ENCODE peak calls at places on chromosomes 6 and 20, in four cellular contexts. R, C, L and M are unnamed samples.

GRCh38 chr6:12628327-12628726 is 88.2 kb upstream of the PHACTR1 start:
- DNase-seq in C (no peak), R (no peak), L (no peak), M (no peak)

GRCh38 chr20:53917145-53918009 is 153.0 kb downstream of the BCAS1 start:
- DNase-seq in R (no peak), L (peak; percentile 53), C (no peak), M (peak; percentile 93)

GRCh38 chr20:43994486-43995100 is 79.9 kb downstream of the TOX2 start:
- DNase-seq in L (no peak), C (no peak), R (no peak), M (no peak)

GRCh38 chr20:35048739-35049138 is 43.9 kb downstream of the TRPC4AP start:
- DNase-seq in L (no peak), R (peak; percentile 80), C (no peak), M (no peak)

GRCh38 chr6:106025655-106026054 is 60.5 kb upstream of the PRDM1 start:
- DNase-seq in R (no peak), L (no peak), C (no peak), M (no peak)

GRCh38 chr20:10674684-10675455 is 1.1 kb upstream of the JAG1 start:
- DNase-seq in C (peak; percentile 97), L (peak; percentile 67), R (peak; percentile 84), M (no peak)

GRCh38 chr6:72776456-72776855 is 154.6 kb downstream of the KCNQ5 start:
- DNase-seq in L (no peak), C (no peak), R (no peak), M (no peak)

GRCh38 chr6:119174879-119175817 is 96.7 kb upstream of the FAM184A start:
- DNase-seq in C (no peak), R (no peak), L (no peak), M (no peak)

GRCh38 chr20:24781061-24781980 is 167.7 kb upstream of the CST7 start:
- DNase-seq in C (peak; percentile 40), L (no peak), R (peak; percentile 39), M (no peak)

GRCh38 chr6:42021847-42022754 is 28.2 kb upstream of the TAF8 start:
- DNase-seq in C (no peak), R (no peak), L (no peak), M (no peak)

GRCh38 chr20:24823989-24824693 is 124.9 kb upstream of the CST7 start:
- DNase-seq in C (no peak), L (no peak), R (no peak), M (no peak)

GRCh38 chr6:42166444-42167141 is 6.6 kb upstream of the GUCA1A start:
- DNase-seq in L (peak; percentile 96), R (peak; percentile 80), C (peak; percentile 81), M (peak; percentile 40)

GRCh38 chr6:131946404-131946991 is 4.7 kb downstream of the CCN2 start:
- DNase-seq in R (peak; percentile 50), C (no peak), L (no peak), M (no peak)

GRCh38 chr6:44254957-44255808 is 2.1 kb downstream of the SLC35B2 start:
- DNase-seq in R (no peak), C (peak; percentile 21), L (no peak), M (no peak)

GRCh38 chr6:30490031-30490876 is 945 bp downstream of the HLA-E start:
- DNase-seq in C (no peak), R (no peak), L (peak; percentile 90), M (peak; percentile 31)

GRCh38 chr6:54847799-54848597 is 1.4 kb downstream of the FAM83B start:
- DNase-seq in R (no peak), L (no peak), C (no peak), M (no peak)

GRCh38 chr6:51792273-51793030 is 295.0 kb downstream of the PKHD1 start:
- DNase-seq in L (no peak), C (no peak), R (no peak), M (no peak)

GRCh38 chr6:51790946-51791345 is 296.5 kb downstream of the PKHD1 start:
- DNase-seq in C (no peak), R (no peak), L (no peak), M (no peak)

GRCh38 chr6:51788121-51788520 is 299.3 kb downstream of the PKHD1 start:
- DNase-seq in L (no peak), R (no peak), C (no peak), M (no peak)

DNA sequence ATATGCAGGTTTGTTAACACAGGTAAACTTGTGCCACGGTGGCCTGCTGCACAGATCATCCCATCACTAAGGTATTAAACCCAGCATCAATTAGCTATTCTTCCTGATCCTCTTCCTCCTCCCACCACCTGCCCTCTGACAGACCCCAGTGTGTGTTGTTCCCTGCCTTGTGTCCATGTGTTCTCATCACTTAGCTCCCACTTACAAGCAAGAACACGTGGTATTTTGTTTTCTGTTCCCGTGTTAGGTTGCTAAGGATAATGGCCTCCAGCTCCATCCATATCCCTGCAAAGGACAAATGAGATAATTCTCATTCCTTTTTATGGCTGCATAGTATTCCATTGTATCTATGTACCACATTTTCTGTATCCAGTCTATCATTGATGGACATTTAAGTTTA is 294.0 kb downstream of the PKHD1 start:
- DNase-seq in L (no peak), R (no peak), C (no peak), M (no peak)
- TF ChIP-seq RFX5 in L (no peak), R (no peak), C (no peak), M (no peak)

GRCh38 chr6:89148016-89148750 is 2.3 kb downstream of the PM20D2 start:
- DNase-seq in L (no peak), R (no peak), C (no peak), M (no peak)

GRCh38 chr6:89146748-89147715 is 1.2 kb downstream of the PM20D2 start:
- DNase-seq in C (peak; percentile 6), L (no peak), R (peak; percentile 35), M (no peak)

GRCh38 chr6:89145962-89146747 is at the start of gene PM20D2:
- DNase-seq in R (peak; percentile 58), L (peak; percentile 63), C (peak; percentile 73), M (no peak)

GRCh38 chr6:89144358-89145041 is 1.4 kb upstream of the PM20D2 start:
- DNase-seq in C (no peak), R (no peak), L (no peak), M (no peak)

GRCh38 chr6:89145461-89145961 is 344 bp upstream of the PM20D2 start:
- DNase-seq in C (peak; percentile 18), L (no peak), R (no peak), M (peak; percentile 52)
- TF ChIP-seq CHD4 in C (no peak), L (no peak), R (no peak), M (no peak)

DNA sequence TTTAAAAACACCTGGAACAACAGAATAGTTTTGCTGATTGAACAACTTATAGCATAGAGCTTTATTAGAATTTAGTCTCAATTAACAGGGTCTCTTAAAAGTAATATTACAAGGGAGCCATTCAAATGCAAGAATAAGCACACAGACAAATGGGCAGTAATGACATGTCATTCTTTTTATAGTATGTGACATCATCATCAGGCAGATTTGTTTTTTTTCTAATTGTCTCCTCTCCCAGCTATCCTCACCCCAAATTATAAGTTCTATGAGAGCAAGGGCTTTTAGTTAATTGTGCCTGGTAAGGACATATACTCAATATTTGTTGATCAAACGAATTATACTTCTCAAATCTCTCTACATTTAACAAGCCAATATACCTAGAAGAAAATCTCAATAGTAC is 11.0 kb downstream of the PGM3 start:
- DNase-seq in C (no peak), R (no peak), L (no peak), M (no peak)
- TF ChIP-seq RFX5 in C (no peak), R (no peak), L (no peak), M (no peak)

GRCh38 chr20:63698739-63699465 is 2.5 kb downstream of the TNFRSF6B start:
- DNase-seq in R (no peak), C (peak; percentile 83), L (peak; percentile 54), M (peak; percentile 30)

GRCh38 chr20:63696628-63697356 is at the start of gene TNFRSF6B:
- DNase-seq in L (no peak), R (no peak), C (no peak), M (no peak)

GRCh38 chr20:63697868-63698545 is 1.6 kb downstream of the TNFRSF6B start:
- DNase-seq in L (no peak), R (no peak), C (no peak), M (no peak)

GRCh38 chr20:63696311-63696627 is 183 bp upstream of the TNFRSF6B start:
- DNase-seq in L (no peak), R (no peak), C (no peak), M (no peak)

GRCh38 chr20:63697357-63697867 is 960 bp downstream of the TNFRSF6B start:
- DNase-seq in L (no peak), C (no peak), R (no peak), M (no peak)
- TF ChIP-seq CHD4 in L (no peak), C (no peak), R (no peak), M (no peak)

GRCh38 chr6:164105705-164106104 is 691.2 kb downstream of the QKI start:
- DNase-seq in L (no peak), C (no peak), R (no peak), M (no peak)

GRCh38 chr6:164108092-164108491 is 693.6 kb downstream of the QKI start:
- DNase-seq in L (no peak), R (no peak), C (no peak), M (no peak)

GRCh38 chr6:164107297-164107995 is 692.9 kb downstream of the QKI start:
- DNase-seq in R (no peak), L (no peak), C (no peak), M (no peak)

GRCh38 chr6:164104432-164104831 is 689.9 kb downstream of the QKI start:
- DNase-seq in R (no peak), C (no peak), L (no peak), M (no peak)

GRCh38 chr6:164106345-164106769 is 691.8 kb downstream of the QKI start:
- DNase-seq in R (peak; percentile 16), C (no peak), L (peak; percentile 71), M (no peak)
- TF ChIP-seq RFX5 in R (no peak), C (no peak), L (no peak), M (no peak)

DNA sequence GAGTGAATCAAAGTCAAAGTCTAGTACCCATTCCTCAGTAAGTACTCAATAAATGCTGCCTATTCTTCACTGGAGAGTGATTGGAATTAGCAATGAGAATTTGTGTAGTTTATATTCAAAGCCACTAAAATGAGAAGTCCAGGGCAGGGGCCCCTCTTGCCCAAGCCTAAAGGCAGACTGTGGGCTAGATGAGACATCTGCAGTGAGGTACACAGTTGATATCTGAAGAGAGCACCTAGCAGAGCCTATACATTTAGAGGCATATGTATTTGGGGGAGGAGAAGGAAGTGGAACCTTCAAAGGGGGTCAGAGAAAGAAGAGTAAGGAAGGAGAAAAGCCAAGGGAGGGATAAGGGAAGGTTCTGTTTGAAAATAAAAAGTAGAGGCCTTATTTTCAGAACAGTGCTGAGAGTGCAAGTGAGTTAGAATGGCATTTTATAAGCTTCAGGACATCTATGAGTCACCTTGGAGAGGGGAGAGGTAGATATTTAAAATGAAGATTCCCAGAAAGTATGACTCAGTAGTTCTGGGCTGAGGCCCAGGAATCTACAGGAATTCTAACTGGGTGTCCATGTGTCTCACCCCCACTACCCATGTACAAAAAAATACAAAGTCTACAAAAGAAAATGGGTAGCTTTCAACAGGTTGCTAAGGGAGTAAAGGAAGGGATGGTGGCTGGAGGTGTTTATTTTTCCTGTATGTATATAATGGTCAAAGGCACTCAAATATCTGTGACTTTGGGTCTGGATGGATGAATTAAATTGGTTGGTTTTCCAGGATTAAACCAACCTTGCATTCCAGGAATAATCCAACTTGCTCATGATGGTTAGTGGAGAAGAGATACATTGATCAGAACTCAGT is 135.1 kb downstream of the ZFP64 start:
- DNase-seq in C (peak; percentile 19), R (no peak), L (no peak), M (no peak)
- TF ChIP-seq CHD4 in C (no peak), R (no peak), L (no peak), M (no peak)